ENCODE peak calls at places on chromosomes 11 and 22, in ten cellular contexts. C is heart left ventricle, W is suprapubic skin, Q is tibial nerve, F is K562, A is upper lobe of right lung, X is tibial artery, P is IMR-90, H is left ventricle myocardium inferior, D is endodermal cell. O is an unnamed sample. For H3K27me3, the result is how much of the 10 kb centered on the place peaks cover.

GRCh38 chr11:22304337-22304961 is 33.7 kb upstream of the SLC17A6 start:
- DNase-seq in H (no peak), F (peak), W (no peak), A (no peak), C (no peak), P (peak), D (no peak), X (no peak), Q (no peak), O (peak)

GRCh38 chr11:69357458-69358397 is 63.8 kb downstream of the MYEOV start:
- DNase-seq in C (no peak), X (no peak), W (peak), Q (no peak), A (no peak), D (peak), F (no peak), H (no peak), P (no peak), O (no peak)

GRCh38 chr11:101915811-101916291 is 471 bp downstream of the ANGPTL5 start:
- DNase-seq in F (no peak), A (no peak), W (no peak), H (no peak), X (no peak), D (no peak), C (no peak), Q (peak), P (peak), O (no peak)

GRCh38 chr11:1052133-1053011 is 15.9 kb upstream of the MUC6 start:
- DNase-seq in C (peak), Q (no peak), W (peak), A (peak), X (no peak), H (no peak), D (no peak), P (no peak), F (no peak), O (no peak)

GRCh38 chr11:102385053-102385976 is 38.3 kb downstream of the BIRC2 start:
- DNase-seq in W (no peak), C (no peak), F (peak), P (no peak), D (no peak), A (no peak), Q (no peak), X (no peak), H (no peak), O (no peak)

GRCh38 chr11:123304828-123305530 is 109.9 kb upstream of the CLMP start:
- DNase-seq in P (no peak), D (peak), X (no peak), H (no peak), C (no peak), Q (no peak), A (no peak), W (no peak), F (no peak), O (no peak)

GRCh38 chr22:35552186-35552842 is 11.7 kb downstream of the RASD2 start:
- DNase-seq in H (no peak), C (no peak), X (no peak), W (no peak), P (no peak), D (peak), F (peak), Q (no peak), A (no peak), O (no peak)

GRCh38 chr22:26527574-26528465 is 15.5 kb upstream of the TFIP11 start:
- DNase-seq in F (no peak), X (no peak), Q (no peak), W (no peak), C (no peak), H (peak), D (no peak), A (no peak), P (no peak), O (no peak)

GRCh38 chr22:48869161-48869560 is 958.5 kb downstream of the BRD1 start:
- DNase-seq in P (no peak), A (peak), H (peak), Q (no peak), C (no peak), X (no peak), D (no peak), W (no peak), F (no peak), O (no peak)

GRCh38 chr11:86247608-86248007 is 3.1 kb downstream of the EED start:
- DNase-seq in Q (no peak), W (no peak), H (no peak), P (no peak), F (peak), C (no peak), X (no peak), A (no peak), D (no peak), O (no peak)

GRCh38 chr22:23529166-23530103 is 50.7 kb downstream of the IGLL1 start:
- DNase-seq in X (peak), D (peak), W (no peak), H (no peak), A (peak), F (no peak), Q (no peak), C (peak), P (no peak), O (no peak)

GRCh38 chr11:15830730-15831443 is 525.5 kb downstream of the SOX6 start:
- DNase-seq in W (no peak), F (no peak), X (no peak), P (no peak), H (no peak), Q (no peak), A (no peak), C (no peak), D (no peak), O (no peak)

GRCh38 chr22:29030016-29030617 is 31.5 kb downstream of the C22orf31 start:
- DNase-seq in D (peak), W (no peak), X (no peak), P (no peak), Q (no peak), A (no peak), F (peak), C (no peak), H (no peak), O (no peak)

GRCh38 chr22:16915711-16916110 is 90.5 kb upstream of the XKR3 start:
- DNase-seq in X (no peak), P (no peak), D (no peak), Q (no peak), H (no peak), F (no peak), A (no peak), C (no peak), W (no peak), O (no peak)
- H3K4me3 ChIP-seq in X (no peak), P (no peak), D (no peak), Q (no peak), H (no peak), F (no peak), A (no peak), C (no peak), W (no peak), O (no peak)

GRCh38 chr22:45285431-45286058 is 796 bp downstream of the UPK3A start:
- DNase-seq in X (no peak), W (no peak), A (no peak), C (no peak), F (peak), Q (no peak), H (no peak), P (no peak), D (peak), O (no peak)
- TF ChIP-seq CTCF in X (no peak), W (no peak), A (no peak), C (no peak), F (peak), Q (no peak), H (no peak), P (no peak), D (peak), O (no peak)

GRCh38 chr11:18974192-18974591 is 35.0 kb upstream of the MRGPRX1 start:
- DNase-seq in H (no peak), X (no peak), A (no peak), C (no peak), W (no peak), F (no peak), P (no peak), Q (no peak), D (no peak), O (no peak)

GRCh38 chr11:18972336-18972735 is 33.1 kb upstream of the MRGPRX1 start:
- DNase-seq in C (no peak), W (no peak), X (no peak), A (no peak), H (no peak), F (no peak), P (no peak), Q (no peak), D (no peak), O (no peak)
- H3K27me3 ChIP-seq in C (under half), W (under half), X (under half), A (under half), H (under half), F (under half), P (under half), Q (under half), D (under half), O (under half)

GRCh38 chr11:73399159-73400090 is 23.2 kb downstream of the RELT start:
- DNase-seq in Q (no peak), P (peak), W (no peak), F (no peak), D (peak), A (peak), X (no peak), H (no peak), C (peak), O (no peak)
- H3K4me3 ChIP-seq in Q (no peak), P (no peak), W (no peak), F (no peak), D (no peak), A (no peak), X (no peak), H (no peak), C (no peak), O (no peak)

GRCh38 chr11:36056160-36056751 is 112.4 kb downstream of the LDLRAD3 start:
- DNase-seq in W (no peak), H (no peak), C (no peak), A (no peak), D (peak), P (peak), X (no peak), F (peak), Q (no peak), O (no peak)
- TF ChIP-seq CTCF in W (peak), H (peak), C (peak), A (peak), D (peak), P (peak), X (no peak), F (peak), Q (peak), O (peak)

O was measured in BJ.